ENCODE peak calls at places on chromosomes 5 and 9, in eight cellular contexts. R is uterus, A is WTC11, F is nephron progenitor cell, S is pancreas, M is left ventricle myocardium superior, T is substantia nigra, Y is aorta. W is an unnamed sample.

GRCh38 chr9:4934976-4935672 is 49.9 kb upstream of the JAK2 start:
- DNase-seq in Y (no peak), M (no peak), A (no peak), T (no peak), S (no peak), F (no peak), R (no peak), W (no peak)

GRCh38 chr5:169591636-169592035 is 8.1 kb downstream of the SPDL1 start:
- DNase-seq in S (no peak), Y (no peak), T (no peak), M (no peak), F (no peak), R (no peak), A (no peak), W (no peak)

GRCh38 chr9:31839273-31839672 is 545.2 kb upstream of the ACO1 start:
- DNase-seq in F (no peak), S (no peak), T (no peak), R (no peak), A (no peak), Y (no peak), M (no peak), W (no peak)

GRCh38 chr5:171688696-171689495 is 96.7 kb upstream of the SMIM23 start:
- DNase-seq in A (no peak), S (no peak), R (no peak), T (no peak), M (no peak), Y (no peak), F (no peak), W (no peak)

GRCh38 chr9:106820866-106821265 is 42.1 kb upstream of the ZNF462 start:
- DNase-seq in R (no peak), A (no peak), T (no peak), M (no peak), F (no peak), Y (no peak), S (no peak), W (no peak)

GRCh38 chr5:75023368-75024159 is 28.8 kb downstream of the GCNT4 start:
- DNase-seq in S (no peak), R (no peak), M (no peak), T (no peak), F (no peak), Y (no peak), A (no peak), W (peak)

GRCh38 chr5:67246108-67246507 is 49.5 kb upstream of the CD180 start:
- DNase-seq in F (peak), T (no peak), M (no peak), A (no peak), R (no peak), S (no peak), Y (no peak), W (no peak)

GRCh38 chr5:170527998-170528397 is 24.2 kb downstream of the KCNIP1 start:
- DNase-seq in M (no peak), Y (no peak), T (no peak), F (no peak), R (no peak), S (no peak), A (no peak), W (no peak)

GRCh38 chr5:168679515-168679920 is 100.3 kb upstream of the PANK3 start:
- DNase-seq in S (no peak), Y (peak), F (peak), M (peak), A (peak), T (no peak), R (peak), W (no peak)

GRCh38 chr5:14364576-14365472 is 216.8 kb upstream of the OTULINL start:
- DNase-seq in S (no peak), F (peak), M (no peak), Y (no peak), R (no peak), T (no peak), A (peak), W (peak)

GRCh38 chr5:127936439-127936972 is 147.1 kb upstream of the SLC12A2 start:
- DNase-seq in Y (no peak), T (no peak), S (no peak), M (no peak), A (no peak), R (no peak), F (no peak), W (peak)

GRCh38 chr9:105245720-105246161 is 1.3 kb downstream of the SLC44A1 start:
- DNase-seq in T (no peak), R (no peak), M (no peak), Y (no peak), S (no peak), F (no peak), A (no peak), W (no peak)

GRCh38 chr5:123207852-123208251 is 118.8 kb downstream of the PRDM6 start:
- DNase-seq in T (no peak), S (no peak), F (no peak), A (no peak), M (no peak), R (no peak), Y (no peak), W (no peak)

GRCh38 chr5:93755716-93756115 is 14.3 kb upstream of the POU5F2 start:
- DNase-seq in A (no peak), R (no peak), S (peak), F (no peak), M (no peak), T (no peak), Y (no peak), W (no peak)

GRCh38 chr5:98110270-98110669 is 663.2 kb upstream of the RGMB start:
- DNase-seq in A (no peak), S (no peak), F (no peak), T (no peak), R (no peak), Y (no peak), M (no peak), W (no peak)

GRCh38 chr5:96344678-96345612 is 88.1 kb downstream of the PCSK1 start:
- DNase-seq in S (no peak), R (no peak), T (no peak), F (no peak), Y (no peak), A (no peak), M (no peak), W (no peak)

W was measured in esophagus muscularis mucosa.